ENCODE peak calls at places on chromosomes 3 and 15, in eight cellular contexts. M, F, O, Z, R, K, A and I are unnamed samples. For H3K27me3, the result is how much of the 10 kb centered on the place peaks cover.

GRCh38 chr15:56243117-56243773 is 434 bp downstream of the RFX7 start:
- DNase-seq in M (no peak), F (peak), O (peak), Z (peak), R (peak), K (peak), A (peak), I (no peak)

GRCh38 chr3:119322021-119322522 is 27.9 kb downstream of the ARHGAP31 start:
- DNase-seq in M (no peak), F (no peak), O (no peak), Z (peak), R (peak), K (no peak), A (peak), I (peak)

GRCh38 chr3:127037423-127037841 is 54.5 kb downstream of the PLXNA1 start:
- DNase-seq in M (no peak), F (no peak), O (no peak), Z (no peak), R (no peak), K (no peak), A (no peak), I (no peak)

GRCh38 chr3:177538743-177539730 is 341.8 kb upstream of the TBL1XR1 start:
- DNase-seq in M (no peak), F (no peak), O (no peak), Z (no peak), R (no peak), K (no peak), A (peak), I (peak)

GRCh38 chr15:26767169-26767670 is 5.6 kb downstream of the GABRB3 start:
- DNase-seq in M (no peak), F (no peak), O (peak), Z (peak), R (no peak), K (peak), A (no peak), I (no peak)

GRCh38 chr3:62942761-62943160 is 67.5 kb upstream of the CADPS start:
- DNase-seq in M (no peak), F (no peak), O (no peak), Z (no peak), R (no peak), K (no peak), A (no peak), I (no peak)

GRCh38 chr3:156030735-156031134 is 89.6 kb upstream of the KCNAB1 start:
- DNase-seq in M (no peak), F (no peak), O (no peak), Z (no peak), R (no peak), K (no peak), A (no peak), I (no peak)

GRCh38 chr3:183449791-183450190 is 21.4 kb upstream of the MCF2L2 start:
- DNase-seq in M (no peak), F (no peak), O (no peak), Z (no peak), R (no peak), K (no peak), A (no peak), I (no peak)

GRCh38 chr3:194097141-194097880 is 38.6 kb upstream of the HES1 start:
- DNase-seq in M (no peak), F (no peak), O (no peak), Z (no peak), R (peak), K (no peak), A (no peak), I (peak)

GRCh38 chr3:61134532-61134931 is 116.7 kb downstream of the FHIT start:
- DNase-seq in M (no peak), F (no peak), O (no peak), Z (no peak), R (no peak), K (no peak), A (no peak), I (no peak)

GRCh38 chr15:99433026-99433756 is 132.6 kb upstream of the MEF2A start:
- DNase-seq in M (no peak), F (peak), O (no peak), Z (no peak), R (peak), K (no peak), A (no peak), I (peak)

GRCh38 chr3:20055020-20055775 is 15.0 kb downstream of the KAT2B start:
- DNase-seq in M (no peak), F (no peak), O (no peak), Z (peak), R (peak), K (peak), A (peak), I (no peak)

GRCh38 chr3:123683755-123684154 is 98.9 kb upstream of the HACD2 start:
- DNase-seq in M (no peak), F (no peak), O (no peak), Z (no peak), R (no peak), K (no peak), A (no peak), I (no peak)

GRCh38 chr15:73105064-73105463 is 52.8 kb downstream of the NEO1 start:
- DNase-seq in M (no peak), F (no peak), O (no peak), Z (no peak), R (no peak), K (no peak), A (no peak), I (no peak)

GRCh38 chr15:50202003-50202402 is 20.0 kb downstream of the SLC27A2 start:
- DNase-seq in M (no peak), F (no peak), O (no peak), Z (no peak), R (no peak), K (no peak), A (no peak), I (no peak)

GRCh38 chr15:95394186-95395067 is 936.1 kb upstream of the NR2F2 start:
- DNase-seq in M (no peak), F (no peak), O (no peak), Z (no peak), R (peak), K (no peak), A (no peak), I (no peak)

GRCh38 chr3:180093535-180093934 is 56.8 kb upstream of the PEX5L start:
- DNase-seq in M (no peak), F (no peak), O (no peak), Z (no peak), R (no peak), K (no peak), A (no peak), I (peak)

GRCh38 chr3:27714101-27714526 is 8.0 kb downstream of the EOMES start:
- DNase-seq in M (no peak), F (no peak), O (no peak), Z (peak), R (no peak), K (no peak), A (no peak), I (no peak)

GRCh38 chr15:67070150-67070549 is 4.7 kb downstream of the SMAD3 start:
- DNase-seq in M (no peak), F (no peak), O (no peak), Z (no peak), R (no peak), K (no peak), A (no peak), I (peak)

GRCh38 chr3:57085211-57085610 is 24.7 kb downstream of the SPATA12 start:
- DNase-seq in M (no peak), F (no peak), O (no peak), Z (no peak), R (no peak), K (no peak), A (no peak), I (no peak)

GRCh38 chr3:94413721-94414106 is 350.9 kb downstream of the NSUN3 start:
- DNase-seq in M (no peak), F (no peak), O (no peak), Z (peak), R (peak), K (no peak), A (no peak), I (peak)

GRCh38 chr3:184058029-184058428 is 5.2 kb downstream of the HTR3C start:
- DNase-seq in M (no peak), F (no peak), O (no peak), Z (no peak), R (peak), K (no peak), A (no peak), I (peak)

GRCh38 chr15:85800460-85801123 is 5.9 kb upstream of the KLHL25 start:
- DNase-seq in M (peak), F (peak), O (no peak), Z (peak), R (peak), K (no peak), A (no peak), I (peak)

GRCh38 chr3:102529452-102529851 is 94.6 kb downstream of the ZPLD1 start:
- DNase-seq in M (peak), F (peak), O (peak), Z (peak), R (peak), K (peak), A (no peak), I (peak)

GRCh38 chr3:183584246-183584913 is 28.9 kb upstream of the KLHL6 start:
- DNase-seq in M (no peak), F (peak), O (no peak), Z (no peak), R (peak), K (peak), A (peak), I (no peak)

GRCh38 chr15:40430271-40430805 is 10.4 kb upstream of the BAHD1 start:
- DNase-seq in M (no peak), F (no peak), O (no peak), Z (peak), R (peak), K (no peak), A (no peak), I (peak)

GRCh38 chr3:15964605-15965061 is 166.9 kb upstream of the ANKRD28 start:
- DNase-seq in M (no peak), F (no peak), O (peak), Z (peak), R (peak), K (no peak), A (no peak), I (peak)

GRCh38 chr15:45307230-45307924 is 55.3 kb downstream of the SLC28A2 start:
- DNase-seq in M (peak), F (peak), O (peak), Z (peak), R (peak), K (peak), A (peak), I (peak)

GRCh38 chr3:21654662-21655061 is 96.3 kb downstream of the ZNF385D start:
- DNase-seq in M (no peak), F (no peak), O (no peak), Z (no peak), R (peak), K (no peak), A (no peak), I (peak)

GRCh38 chr3:4061854-4062360 is 241.3 kb upstream of the SETMAR start:
- DNase-seq in M (no peak), F (no peak), O (no peak), Z (no peak), R (no peak), K (no peak), A (no peak), I (no peak)

GRCh38 chr15:58962662-58963565 is 24.5 kb upstream of the RNF111 start:
- DNase-seq in M (no peak), F (peak), O (no peak), Z (no peak), R (peak), K (no peak), A (no peak), I (peak)

GRCh38 chr3:150879141-150879540 is 26.1 kb downstream of the MINDY4B start:
- DNase-seq in M (no peak), F (no peak), O (no peak), Z (no peak), R (no peak), K (no peak), A (no peak), I (no peak)

GRCh38 chr3:150876866-150877265 is 28.4 kb downstream of the MINDY4B start:
- DNase-seq in M (no peak), F (no peak), O (no peak), Z (no peak), R (no peak), K (no peak), A (no peak), I (no peak)

GRCh38 chr3:150877303-150877702 is 27.9 kb downstream of the MINDY4B start:
- DNase-seq in M (no peak), F (no peak), O (no peak), Z (no peak), R (no peak), K (no peak), A (no peak), I (no peak)

GRCh38 chr3:150875548-150875947 is 29.7 kb downstream of the MINDY4B start:
- DNase-seq in M (no peak), F (no peak), O (no peak), Z (no peak), R (peak), K (no peak), A (no peak), I (no peak)

GRCh38 chr3:150878290-150878689 is 26.9 kb downstream of the MINDY4B start:
- DNase-seq in M (no peak), F (no peak), O (no peak), Z (no peak), R (no peak), K (no peak), A (no peak), I (no peak)
- H3K27me3 ChIP-seq in M (under half), F (under half), O (under half), Z (under half), R (under half), K (under half), A (under half), I (half or more)

GRCh38 chr3:142542054-142542453 is 36.5 kb downstream of the ATR start:
- DNase-seq in M (no peak), F (no peak), O (no peak), Z (no peak), R (no peak), K (no peak), A (no peak), I (no peak)
- TF ChIP-seq EZH2phosphoT487 in M (no peak), F (no peak), O (no peak), Z (no peak), R (no peak), K (no peak), A (no peak), I (no peak)

DNA sequence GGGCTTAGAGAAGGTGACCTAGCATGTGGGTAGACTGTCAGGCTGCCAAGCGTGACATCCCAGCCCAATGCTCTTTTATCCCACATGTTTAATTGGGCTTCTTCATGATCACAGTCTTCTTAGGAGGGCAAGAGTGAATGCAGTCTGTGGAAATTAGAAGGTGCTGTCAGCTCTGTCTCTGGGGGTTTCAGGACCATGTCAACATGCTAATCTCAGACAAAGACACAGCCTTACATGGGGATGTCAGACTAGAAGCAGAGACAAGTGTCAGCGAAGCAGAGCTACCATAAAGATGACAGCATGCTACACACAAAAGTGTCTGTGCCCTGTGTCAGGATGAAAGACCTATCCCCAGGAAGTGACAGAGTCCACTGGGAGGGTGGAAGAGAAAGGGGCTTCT is 120.1 kb upstream of the SLC25A36 start:
- DNase-seq in M (no peak), F (no peak), O (no peak), Z (no peak), R (no peak), K (no peak), A (no peak), I (no peak)
- H3K27me3 ChIP-seq in M (under half), F (under half), O (under half), Z (under half), R (under half), K (under half), A (under half), I (under half)

DNA sequence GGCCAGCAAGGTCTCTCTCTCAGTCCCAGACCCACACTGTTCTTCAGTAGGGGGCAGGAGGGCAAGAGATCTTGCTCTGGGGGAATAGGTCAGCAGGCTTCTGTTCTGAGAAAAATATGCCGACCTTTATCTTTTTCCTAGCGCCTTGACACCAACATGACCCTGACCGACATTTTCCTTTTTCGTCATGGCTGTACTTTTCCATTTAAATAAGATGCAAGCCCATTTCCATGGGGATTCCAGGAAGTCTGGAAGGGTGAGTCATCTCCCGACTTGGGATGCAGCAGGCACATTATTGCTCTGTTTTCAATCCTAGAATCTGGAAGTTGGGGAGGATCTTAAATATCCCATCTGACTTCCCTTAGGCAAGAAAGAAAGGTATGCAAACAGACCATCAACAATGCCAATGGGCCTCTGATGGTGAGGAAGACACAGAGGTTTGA is 261.5 kb upstream of the LRTM1 start:
- DNase-seq in M (no peak), F (peak), O (no peak), Z (peak), R (peak), K (no peak), A (no peak), I (no peak)
- TF ChIP-seq EZH2phosphoT487 in M (no peak), F (no peak), O (no peak), Z (no peak), R (no peak), K (no peak), A (no peak), I (no peak)

GRCh38 chr15:69578792-69579587 is 126.4 kb downstream of the RPLP1 start:
- DNase-seq in M (no peak), F (no peak), O (no peak), Z (no peak), R (no peak), K (no peak), A (no peak), I (peak)
- H3K27me3 ChIP-seq in M (under half), F (under half), O (under half), Z (under half), R (under half), K (under half), A (under half), I (under half)

DNA sequence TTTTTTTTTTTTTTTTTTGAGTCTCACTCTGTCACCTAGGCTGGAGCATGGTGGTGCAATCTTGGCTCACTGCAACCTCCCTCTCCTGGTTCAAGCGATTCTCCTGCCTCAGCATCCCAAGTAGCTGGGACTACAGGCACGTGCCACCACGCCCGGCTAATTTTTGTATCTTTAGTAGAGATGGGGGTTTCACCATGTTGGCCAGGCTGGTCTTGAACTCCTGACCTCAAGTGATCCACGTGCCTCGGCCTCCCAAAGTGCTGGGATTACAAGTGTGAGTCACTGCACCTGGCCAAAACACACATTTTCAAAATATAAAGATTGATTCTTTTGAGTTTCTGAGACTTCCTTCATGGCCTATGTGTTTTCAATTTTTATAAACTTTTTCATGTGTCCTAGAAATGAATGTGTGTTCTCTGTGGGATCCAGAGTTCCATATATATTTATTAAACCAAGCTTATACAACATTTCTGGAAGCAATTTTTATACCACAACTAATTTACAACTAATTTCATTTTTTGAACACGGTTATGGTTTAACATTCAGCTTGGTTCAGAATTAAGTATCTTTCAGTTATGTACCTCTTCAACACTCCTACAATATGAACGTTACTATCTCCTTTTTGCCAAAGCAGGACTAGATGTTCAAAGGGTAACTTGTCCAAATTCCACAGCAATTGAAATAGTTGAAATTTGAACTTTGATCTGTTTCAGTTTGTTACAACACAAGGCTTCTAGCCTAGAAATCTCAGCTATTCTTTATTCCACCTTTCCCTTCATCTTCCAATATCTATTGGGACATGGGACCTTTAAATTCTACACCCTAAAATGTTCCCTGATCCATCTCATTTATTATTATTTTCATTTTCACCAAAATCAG is 1.5 kb downstream of the ACAD11 start:
- DNase-seq in M (no peak), F (no peak), O (no peak), Z (no peak), R (no peak), K (no peak), A (no peak), I (no peak)
- TF ChIP-seq EZH2phosphoT487 in M (no peak), F (no peak), O (no peak), Z (no peak), R (no peak), K (no peak), A (no peak), I (no peak)

DNA sequence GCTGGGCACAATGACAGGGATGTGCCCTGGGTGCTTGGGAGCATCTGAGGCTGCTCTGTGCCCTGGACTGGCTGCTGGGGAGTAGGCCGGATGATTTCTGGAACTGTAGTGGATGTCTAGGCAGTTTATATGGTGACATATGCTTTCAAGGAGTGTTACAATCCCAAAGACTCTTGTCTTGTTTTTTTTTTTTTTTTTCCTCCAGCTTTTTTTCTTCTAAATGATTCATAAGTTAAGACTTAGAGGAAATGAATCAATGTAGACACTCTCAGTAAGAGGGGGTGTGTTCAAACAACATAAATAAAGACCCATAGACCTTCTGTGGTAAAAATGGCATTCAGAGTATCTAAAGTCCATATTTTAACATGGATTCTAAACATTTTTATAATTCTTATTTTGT is 706.1 kb upstream of the GOLIM4 start:
- DNase-seq in M (no peak), F (no peak), O (no peak), Z (no peak), R (peak), K (no peak), A (no peak), I (peak)
- H3K27me3 ChIP-seq in M (under half), F (under half), O (under half), Z (under half), R (under half), K (under half), A (under half), I (under half)